ENCODE peak calls at places on chromosomes 12 and 14, in nine cellular contexts. H is tibial nerve, Z is ovary, C is suprapubic skin, M is stomach, X is NB4, N is heart left ventricle, K is GM12878, F is A549. G is an unnamed sample.

GRCh38 chr12:29346764-29347421 is 34.1 kb downstream of the ERGIC2 start:
- DNase-seq in F (no peak), X (no peak), N (no peak), Z (no peak), M (no peak), K (no peak), C (no peak), H (no peak), G (no peak)

GRCh38 chr14:103126088-103126872 is 3.0 kb downstream of the TNFAIP2 start:
- DNase-seq in M (no peak), Z (peak), X (no peak), N (peak), H (no peak), K (no peak), F (no peak), C (peak), G (no peak)

GRCh38 chr12:94089891-94090290 is 58.5 kb upstream of the PLXNC1 start:
- DNase-seq in H (no peak), X (peak), N (no peak), K (no peak), C (no peak), M (no peak), Z (no peak), F (no peak), G (peak)

GRCh38 chr14:49849213-49849847 is 3.3 kb downstream of the NEMF start:
- DNase-seq in F (no peak), C (no peak), H (no peak), N (no peak), X (no peak), Z (no peak), K (no peak), M (no peak), G (no peak)

GRCh38 chr14:54487771-54488170 is 1.0 kb downstream of the GMFB start:
- DNase-seq in H (no peak), K (no peak), X (no peak), Z (no peak), F (peak), C (no peak), N (no peak), M (no peak), G (no peak)

GRCh38 chr12:120234643-120235368 is 30.7 kb downstream of the PXN start:
- DNase-seq in H (peak), C (peak), X (no peak), N (peak), Z (peak), M (peak), K (no peak), F (peak), G (peak)

GRCh38 chr12:58803893-58804292 is 116.4 kb downstream of the LRIG3 start:
- DNase-seq in C (no peak), Z (no peak), X (peak), M (no peak), N (no peak), F (no peak), H (no peak), K (no peak), G (no peak)

GRCh38 chr12:132317233-132317938 is 12.0 kb downstream of the GALNT9 start:
- DNase-seq in H (no peak), Z (no peak), M (no peak), C (no peak), K (no peak), N (no peak), F (no peak), X (no peak), G (no peak)

GRCh38 chr12:121579190-121579791 is 1.5 kb downstream of the KDM2B start:
- DNase-seq in X (peak), N (peak), M (peak), Z (peak), C (peak), K (no peak), F (no peak), H (peak), G (peak)

GRCh38 chr12:49478949-49479664 is 59.7 kb upstream of the KCNH3 start:
- DNase-seq in C (no peak), Z (no peak), K (no peak), F (no peak), M (no peak), X (no peak), H (no peak), N (no peak), G (no peak)

GRCh38 chr12:49483621-49484020 is 55.2 kb upstream of the KCNH3 start:
- DNase-seq in X (no peak), M (no peak), Z (no peak), N (no peak), C (no peak), H (no peak), F (no peak), K (no peak), G (no peak)

GRCh38 chr12:49487605-49488004 is 51.2 kb upstream of the KCNH3 start:
- DNase-seq in Z (no peak), K (peak), X (no peak), M (no peak), H (no peak), N (no peak), F (no peak), C (no peak), G (no peak)

GRCh38 chr12:49482095-49483051 is 56.5 kb upstream of the KCNH3 start:
- DNase-seq in C (no peak), Z (no peak), F (no peak), M (no peak), X (no peak), H (no peak), N (no peak), K (no peak), G (no peak)
- TF ChIP-seq POLR2A in C (no peak), Z (no peak), F (no peak), M (no peak), X (no peak), H (no peak), N (no peak), K (no peak), G (no peak)

DNA sequence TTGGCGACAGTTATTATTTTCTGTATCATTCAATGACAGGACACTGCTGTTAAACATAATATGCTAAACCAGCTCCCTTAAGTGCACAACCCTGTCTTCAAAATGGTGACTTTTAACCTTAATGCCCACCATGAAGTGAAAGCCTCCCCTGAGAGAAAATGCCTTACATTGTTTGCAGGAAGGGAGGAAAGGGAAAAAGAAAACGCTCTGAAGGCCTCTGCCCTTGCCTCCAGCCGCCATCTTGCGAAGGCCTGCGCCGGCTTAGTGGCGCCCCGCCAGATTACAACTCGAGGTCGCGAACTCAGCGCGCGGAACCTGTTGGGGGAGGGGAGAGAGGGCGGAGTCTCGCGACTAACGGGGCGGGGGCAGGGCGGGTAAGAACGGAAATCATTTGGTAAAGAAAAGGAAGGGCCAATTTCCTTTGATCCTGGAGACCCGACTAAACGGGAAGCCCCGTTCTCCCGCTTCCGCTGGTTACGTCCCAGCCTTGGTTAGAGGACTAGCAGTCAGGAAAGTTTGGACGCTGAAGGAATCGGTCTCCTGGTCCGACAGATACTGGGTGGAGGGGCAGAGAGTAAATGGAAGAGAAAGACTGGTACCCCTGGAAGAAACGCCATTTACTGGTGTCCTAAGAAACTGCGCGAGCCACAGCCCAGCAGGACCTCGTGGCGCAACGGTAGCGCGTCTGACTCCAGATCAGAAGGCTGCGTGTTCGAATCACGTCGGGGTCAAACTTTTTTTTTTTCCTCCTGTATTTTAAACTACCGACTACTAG is 11.6 kb upstream of the TMPO start:
- DNase-seq in Z (peak), N (peak), F (peak), M (peak), X (peak), K (peak), C (peak), H (peak), G (peak)
- TF ChIP-seq POLR2A in Z (peak), N (peak), F (peak), M (no peak), X (peak), K (peak), C (no peak), H (peak), G (peak)

GRCh38 chr12:117294206-117294605 is 67.2 kb downstream of the NOS1 start:
- DNase-seq in F (no peak), N (no peak), Z (no peak), K (no peak), M (no peak), X (peak), C (no peak), H (no peak), G (peak)

GRCh38 chr12:117298191-117298590 is 63.2 kb downstream of the NOS1 start:
- DNase-seq in K (no peak), X (no peak), C (no peak), F (no peak), Z (no peak), N (no peak), M (no peak), H (no peak), G (no peak)

GRCh38 chr12:117293510-117293909 is 67.9 kb downstream of the NOS1 start:
- DNase-seq in C (no peak), Z (no peak), H (no peak), K (no peak), F (no peak), M (no peak), X (no peak), N (no peak), G (no peak)

GRCh38 chr12:117292688-117293087 is 68.7 kb downstream of the NOS1 start:
- DNase-seq in X (no peak), N (no peak), M (no peak), H (no peak), C (no peak), Z (no peak), F (no peak), K (no peak), G (no peak)
- TF ChIP-seq POLR2A in X (no peak), N (no peak), M (no peak), H (no peak), C (no peak), Z (no peak), F (no peak), K (no peak), G (no peak)

DNA sequence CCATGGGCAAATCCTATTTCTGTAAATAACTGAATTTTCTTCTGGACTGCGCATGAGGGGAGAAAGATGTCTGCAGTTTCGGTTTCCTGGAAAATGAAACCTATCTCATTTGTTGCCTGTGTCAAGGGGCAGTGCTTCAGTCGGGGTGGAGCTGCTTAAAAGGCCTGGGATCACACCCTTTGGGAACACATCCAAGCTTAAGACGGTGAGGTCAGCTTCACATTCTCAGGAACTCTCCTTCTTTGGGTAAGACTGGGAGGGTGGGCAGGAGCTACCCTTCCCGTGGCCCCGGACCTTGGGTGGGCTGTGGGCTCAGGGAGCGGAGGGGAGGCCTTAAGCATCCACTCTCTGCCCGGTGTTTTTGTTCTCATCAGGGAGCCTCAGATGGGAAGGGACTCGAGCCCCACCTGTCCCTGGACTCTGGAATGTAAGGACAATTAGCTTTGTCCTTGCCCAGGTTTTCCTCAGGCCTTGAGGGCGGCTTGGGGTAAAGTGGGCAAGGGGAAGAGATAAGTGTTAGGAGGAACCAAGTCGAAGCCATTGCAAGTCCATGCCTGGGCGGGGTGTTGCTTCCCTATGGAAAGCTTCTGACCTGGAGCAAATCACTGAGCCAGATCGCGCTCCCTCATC is at the start of gene IFI27:
- DNase-seq in C (peak), X (no peak), Z (peak), N (peak), H (peak), M (peak), K (no peak), F (no peak), G (peak)
- TF ChIP-seq POLR2A in C (peak), X (no peak), Z (peak), N (peak), H (peak), M (no peak), K (no peak), F (no peak), G (peak)

GRCh38 chr12:5500326-5500659 is 68.4 kb downstream of the NTF3 start:
- DNase-seq in H (no peak), Z (no peak), M (no peak), F (no peak), X (no peak), N (no peak), C (no peak), K (no peak), G (no peak)
- TF ChIP-seq POLR2A in H (no peak), Z (no peak), M (no peak), F (no peak), X (no peak), N (no peak), C (no peak), K (no peak), G (no peak)